ENCODE peak calls at places on chromosomes 7 and 10, in six cellular contexts. One of them, this sample, is unnamed.

GRCh38 chr7:2978403-2978802 is 65.3 kb downstream of the CARD11 start:
- DNase-seq in adrenal gland: peak
- DNase-seq in NCI-H187: no peak
- DNase-seq in activated naive CD4-positive, alpha-beta T cell treated with Interleukin-2 at 50 U/mL for 16 hours: peak
- DNase-seq in stimulated activated CD4-positive, alpha-beta T cell treated with anti-CD3 and anti-CD28 coated beads, Interleukin-12 subunit alpha, Interleukin-12 subunit beta, amount 100 ng/mL, for 4 hours: peak
- DNase-seq in LoVo: no peak
- DNase-seq in this sample: peak

GRCh38 chr10:29119374-29119773 is 169.5 kb upstream of the LYZL1 start:
- DNase-seq in adrenal gland: peak
- DNase-seq in NCI-H187: no peak
- DNase-seq in activated naive CD4-positive, alpha-beta T cell treated with Interleukin-2 at 50 U/mL for 16 hours: no peak
- DNase-seq in stimulated activated CD4-positive, alpha-beta T cell treated with anti-CD3 and anti-CD28 coated beads, Interleukin-12 subunit alpha, Interleukin-12 subunit beta, amount 100 ng/mL, for 4 hours: no peak
- DNase-seq in LoVo: peak
- DNase-seq in this sample: no peak

GRCh38 chr7:4612939-4613841 is 68.9 kb upstream of the FOXK1 start:
- DNase-seq in adrenal gland: peak
- DNase-seq in NCI-H187: no peak
- DNase-seq in activated naive CD4-positive, alpha-beta T cell treated with Interleukin-2 at 50 U/mL for 16 hours: no peak
- DNase-seq in stimulated activated CD4-positive, alpha-beta T cell treated with anti-CD3 and anti-CD28 coated beads, Interleukin-12 subunit alpha, Interleukin-12 subunit beta, amount 100 ng/mL, for 4 hours: no peak
- DNase-seq in LoVo: no peak
- DNase-seq in this sample: no peak

GRCh38 chr7:13016633-13017324 is 329.3 kb downstream of the ARL4A start:
- DNase-seq in adrenal gland: no peak
- DNase-seq in NCI-H187: no peak
- DNase-seq in activated naive CD4-positive, alpha-beta T cell treated with Interleukin-2 at 50 U/mL for 16 hours: no peak
- DNase-seq in stimulated activated CD4-positive, alpha-beta T cell treated with anti-CD3 and anti-CD28 coated beads, Interleukin-12 subunit alpha, Interleukin-12 subunit beta, amount 100 ng/mL, for 4 hours: no peak
- DNase-seq in LoVo: peak
- DNase-seq in this sample: no peak

GRCh38 chr10:129365767-129366400 is 101.2 kb upstream of the MGMT start:
- DNase-seq in adrenal gland: no peak
- DNase-seq in NCI-H187: no peak
- DNase-seq in activated naive CD4-positive, alpha-beta T cell treated with Interleukin-2 at 50 U/mL for 16 hours: no peak
- DNase-seq in stimulated activated CD4-positive, alpha-beta T cell treated with anti-CD3 and anti-CD28 coated beads, Interleukin-12 subunit alpha, Interleukin-12 subunit beta, amount 100 ng/mL, for 4 hours: no peak
- DNase-seq in LoVo: no peak
- DNase-seq in this sample: no peak

GRCh38 chr10:96991313-96991841 is 159.3 kb downstream of the LCOR start:
- DNase-seq in adrenal gland: no peak
- DNase-seq in NCI-H187: no peak
- DNase-seq in activated naive CD4-positive, alpha-beta T cell treated with Interleukin-2 at 50 U/mL for 16 hours: no peak
- DNase-seq in stimulated activated CD4-positive, alpha-beta T cell treated with anti-CD3 and anti-CD28 coated beads, Interleukin-12 subunit alpha, Interleukin-12 subunit beta, amount 100 ng/mL, for 4 hours: no peak
- DNase-seq in LoVo: no peak
- DNase-seq in this sample: no peak

GRCh38 chr10:85280014-85280413 is 951.6 kb downstream of the CCSER2 start:
- DNase-seq in adrenal gland: no peak
- DNase-seq in NCI-H187: no peak
- DNase-seq in activated naive CD4-positive, alpha-beta T cell treated with Interleukin-2 at 50 U/mL for 16 hours: no peak
- DNase-seq in stimulated activated CD4-positive, alpha-beta T cell treated with anti-CD3 and anti-CD28 coated beads, Interleukin-12 subunit alpha, Interleukin-12 subunit beta, amount 100 ng/mL, for 4 hours: no peak
- DNase-seq in LoVo: peak
- DNase-seq in this sample: no peak

GRCh38 chr7:53596230-53596629 is 560.8 kb downstream of the POM121L12 start:
- DNase-seq in adrenal gland: peak
- DNase-seq in NCI-H187: no peak
- DNase-seq in activated naive CD4-positive, alpha-beta T cell treated with Interleukin-2 at 50 U/mL for 16 hours: no peak
- DNase-seq in stimulated activated CD4-positive, alpha-beta T cell treated with anti-CD3 and anti-CD28 coated beads, Interleukin-12 subunit alpha, Interleukin-12 subunit beta, amount 100 ng/mL, for 4 hours: no peak
- DNase-seq in LoVo: no peak
- DNase-seq in this sample: no peak

GRCh38 chr7:95798401-95798930 is 26.1 kb downstream of the DYNC1I1 start:
- DNase-seq in adrenal gland: no peak
- DNase-seq in NCI-H187: peak
- DNase-seq in activated naive CD4-positive, alpha-beta T cell treated with Interleukin-2 at 50 U/mL for 16 hours: no peak
- DNase-seq in stimulated activated CD4-positive, alpha-beta T cell treated with anti-CD3 and anti-CD28 coated beads, Interleukin-12 subunit alpha, Interleukin-12 subunit beta, amount 100 ng/mL, for 4 hours: no peak
- DNase-seq in LoVo: no peak
- DNase-seq in this sample: no peak

GRCh38 chr7:19016140-19016539 is 101.3 kb downstream of the TWIST1 start:
- DNase-seq in adrenal gland: no peak
- DNase-seq in NCI-H187: no peak
- DNase-seq in activated naive CD4-positive, alpha-beta T cell treated with Interleukin-2 at 50 U/mL for 16 hours: no peak
- DNase-seq in stimulated activated CD4-positive, alpha-beta T cell treated with anti-CD3 and anti-CD28 coated beads, Interleukin-12 subunit alpha, Interleukin-12 subunit beta, amount 100 ng/mL, for 4 hours: no peak
- DNase-seq in LoVo: no peak
- DNase-seq in this sample: no peak

GRCh38 chr7:65980478-65981250 is 1.3 kb downstream of the GUSB start:
- DNase-seq in adrenal gland: peak
- DNase-seq in NCI-H187: no peak
- DNase-seq in activated naive CD4-positive, alpha-beta T cell treated with Interleukin-2 at 50 U/mL for 16 hours: peak
- DNase-seq in stimulated activated CD4-positive, alpha-beta T cell treated with anti-CD3 and anti-CD28 coated beads, Interleukin-12 subunit alpha, Interleukin-12 subunit beta, amount 100 ng/mL, for 4 hours: peak
- DNase-seq in LoVo: no peak
- DNase-seq in this sample: peak

GRCh38 chr7:105353752-105354328 is 34.9 kb downstream of the SRPK2 start:
- DNase-seq in adrenal gland: peak
- DNase-seq in NCI-H187: no peak
- DNase-seq in activated naive CD4-positive, alpha-beta T cell treated with Interleukin-2 at 50 U/mL for 16 hours: no peak
- DNase-seq in stimulated activated CD4-positive, alpha-beta T cell treated with anti-CD3 and anti-CD28 coated beads, Interleukin-12 subunit alpha, Interleukin-12 subunit beta, amount 100 ng/mL, for 4 hours: no peak
- DNase-seq in LoVo: no peak
- DNase-seq in this sample: no peak

GRCh38 chr7:155574556-155574955 is 28.2 kb upstream of the CNPY1 start:
- DNase-seq in adrenal gland: no peak
- DNase-seq in NCI-H187: no peak
- DNase-seq in activated naive CD4-positive, alpha-beta T cell treated with Interleukin-2 at 50 U/mL for 16 hours: no peak
- DNase-seq in stimulated activated CD4-positive, alpha-beta T cell treated with anti-CD3 and anti-CD28 coated beads, Interleukin-12 subunit alpha, Interleukin-12 subunit beta, amount 100 ng/mL, for 4 hours: no peak
- DNase-seq in LoVo: no peak
- DNase-seq in this sample: no peak

GRCh38 chr10:52187521-52188258 is 126.4 kb upstream of the DKK1 start:
- DNase-seq in adrenal gland: no peak
- DNase-seq in NCI-H187: no peak
- DNase-seq in activated naive CD4-positive, alpha-beta T cell treated with Interleukin-2 at 50 U/mL for 16 hours: no peak
- DNase-seq in stimulated activated CD4-positive, alpha-beta T cell treated with anti-CD3 and anti-CD28 coated beads, Interleukin-12 subunit alpha, Interleukin-12 subunit beta, amount 100 ng/mL, for 4 hours: no peak
- DNase-seq in LoVo: no peak
- DNase-seq in this sample: no peak

GRCh38 chr10:130227883-130228282 is 91.7 kb downstream of the GLRX3 start:
- DNase-seq in adrenal gland: peak
- DNase-seq in NCI-H187: no peak
- DNase-seq in activated naive CD4-positive, alpha-beta T cell treated with Interleukin-2 at 50 U/mL for 16 hours: no peak
- DNase-seq in stimulated activated CD4-positive, alpha-beta T cell treated with anti-CD3 and anti-CD28 coated beads, Interleukin-12 subunit alpha, Interleukin-12 subunit beta, amount 100 ng/mL, for 4 hours: no peak
- DNase-seq in LoVo: no peak
- DNase-seq in this sample: no peak

GRCh38 chr7:121006731-121007315 is 18.3 kb downstream of the CPED1 start:
- DNase-seq in adrenal gland: no peak
- DNase-seq in NCI-H187: no peak
- DNase-seq in activated naive CD4-positive, alpha-beta T cell treated with Interleukin-2 at 50 U/mL for 16 hours: no peak
- DNase-seq in stimulated activated CD4-positive, alpha-beta T cell treated with anti-CD3 and anti-CD28 coated beads, Interleukin-12 subunit alpha, Interleukin-12 subunit beta, amount 100 ng/mL, for 4 hours: no peak
- DNase-seq in LoVo: no peak
- DNase-seq in this sample: no peak

GRCh38 chr10:114220281-114220680 is 18.8 kb upstream of the VWA2 start:
- DNase-seq in adrenal gland: no peak
- DNase-seq in NCI-H187: no peak
- DNase-seq in activated naive CD4-positive, alpha-beta T cell treated with Interleukin-2 at 50 U/mL for 16 hours: no peak
- DNase-seq in stimulated activated CD4-positive, alpha-beta T cell treated with anti-CD3 and anti-CD28 coated beads, Interleukin-12 subunit alpha, Interleukin-12 subunit beta, amount 100 ng/mL, for 4 hours: no peak
- DNase-seq in LoVo: no peak
- DNase-seq in this sample: no peak

GRCh38 chr7:105650382-105650729 is 69.1 kb upstream of the EFCAB10 start:
- DNase-seq in adrenal gland: no peak
- DNase-seq in NCI-H187: no peak
- DNase-seq in activated naive CD4-positive, alpha-beta T cell treated with Interleukin-2 at 50 U/mL for 16 hours: no peak
- DNase-seq in stimulated activated CD4-positive, alpha-beta T cell treated with anti-CD3 and anti-CD28 coated beads, Interleukin-12 subunit alpha, Interleukin-12 subunit beta, amount 100 ng/mL, for 4 hours: no peak
- DNase-seq in LoVo: peak
- DNase-seq in this sample: no peak

GRCh38 chr10:58412502-58412961 is 27.3 kb downstream of the TFAM start:
- DNase-seq in adrenal gland: no peak
- DNase-seq in NCI-H187: no peak
- DNase-seq in activated naive CD4-positive, alpha-beta T cell treated with Interleukin-2 at 50 U/mL for 16 hours: no peak
- DNase-seq in stimulated activated CD4-positive, alpha-beta T cell treated with anti-CD3 and anti-CD28 coated beads, Interleukin-12 subunit alpha, Interleukin-12 subunit beta, amount 100 ng/mL, for 4 hours: no peak
- DNase-seq in LoVo: no peak
- DNase-seq in this sample: no peak

GRCh38 chr7:26397326-26397725 is 105.7 kb downstream of the SNX10 start:
- DNase-seq in adrenal gland: peak
- DNase-seq in NCI-H187: no peak
- DNase-seq in activated naive CD4-positive, alpha-beta T cell treated with Interleukin-2 at 50 U/mL for 16 hours: no peak
- DNase-seq in stimulated activated CD4-positive, alpha-beta T cell treated with anti-CD3 and anti-CD28 coated beads, Interleukin-12 subunit alpha, Interleukin-12 subunit beta, amount 100 ng/mL, for 4 hours: no peak
- DNase-seq in LoVo: no peak
- DNase-seq in this sample: no peak

GRCh38 chr7:12490105-12490688 is 80.3 kb upstream of the SCIN start:
- DNase-seq in adrenal gland: no peak
- DNase-seq in NCI-H187: no peak
- DNase-seq in activated naive CD4-positive, alpha-beta T cell treated with Interleukin-2 at 50 U/mL for 16 hours: no peak
- DNase-seq in stimulated activated CD4-positive, alpha-beta T cell treated with anti-CD3 and anti-CD28 coated beads, Interleukin-12 subunit alpha, Interleukin-12 subunit beta, amount 100 ng/mL, for 4 hours: no peak
- DNase-seq in LoVo: peak
- DNase-seq in this sample: no peak

GRCh38 chr10:71963756-71964668 is at the start of gene CHST3:
- DNase-seq in adrenal gland: peak
- DNase-seq in NCI-H187: no peak
- DNase-seq in activated naive CD4-positive, alpha-beta T cell treated with Interleukin-2 at 50 U/mL for 16 hours: no peak
- DNase-seq in stimulated activated CD4-positive, alpha-beta T cell treated with anti-CD3 and anti-CD28 coated beads, Interleukin-12 subunit alpha, Interleukin-12 subunit beta, amount 100 ng/mL, for 4 hours: peak
- DNase-seq in LoVo: peak
- DNase-seq in this sample: no peak

GRCh38 chr10:127039435-127039834 is 134.2 kb downstream of the DOCK1 start:
- DNase-seq in adrenal gland: no peak
- DNase-seq in NCI-H187: no peak
- DNase-seq in activated naive CD4-positive, alpha-beta T cell treated with Interleukin-2 at 50 U/mL for 16 hours: no peak
- DNase-seq in stimulated activated CD4-positive, alpha-beta T cell treated with anti-CD3 and anti-CD28 coated beads, Interleukin-12 subunit alpha, Interleukin-12 subunit beta, amount 100 ng/mL, for 4 hours: no peak
- DNase-seq in LoVo: no peak
- DNase-seq in this sample: no peak

GRCh38 chr10:70890917-70891431 is 2.6 kb upstream of the PCBD1 start:
- DNase-seq in adrenal gland: peak
- DNase-seq in NCI-H187: no peak
- DNase-seq in activated naive CD4-positive, alpha-beta T cell treated with Interleukin-2 at 50 U/mL for 16 hours: no peak
- DNase-seq in stimulated activated CD4-positive, alpha-beta T cell treated with anti-CD3 and anti-CD28 coated beads, Interleukin-12 subunit alpha, Interleukin-12 subunit beta, amount 100 ng/mL, for 4 hours: no peak
- DNase-seq in LoVo: no peak
- DNase-seq in this sample: no peak

GRCh38 chr7:867001-867405 is 9.4 kb upstream of the GET4 start:
- DNase-seq in adrenal gland: no peak
- DNase-seq in NCI-H187: no peak
- DNase-seq in activated naive CD4-positive, alpha-beta T cell treated with Interleukin-2 at 50 U/mL for 16 hours: no peak
- DNase-seq in stimulated activated CD4-positive, alpha-beta T cell treated with anti-CD3 and anti-CD28 coated beads, Interleukin-12 subunit alpha, Interleukin-12 subunit beta, amount 100 ng/mL, for 4 hours: no peak
- DNase-seq in LoVo: no peak
- DNase-seq in this sample: no peak

GRCh38 chr7:120718361-120718760 is 139.6 kb downstream of the TSPAN12 start:
- DNase-seq in adrenal gland: no peak
- DNase-seq in NCI-H187: no peak
- DNase-seq in activated naive CD4-positive, alpha-beta T cell treated with Interleukin-2 at 50 U/mL for 16 hours: no peak
- DNase-seq in stimulated activated CD4-positive, alpha-beta T cell treated with anti-CD3 and anti-CD28 coated beads, Interleukin-12 subunit alpha, Interleukin-12 subunit beta, amount 100 ng/mL, for 4 hours: no peak
- DNase-seq in LoVo: no peak
- DNase-seq in this sample: no peak

GRCh38 chr7:94258418-94258817 is 136.3 kb upstream of the COL1A2 start:
- DNase-seq in adrenal gland: no peak
- DNase-seq in NCI-H187: no peak
- DNase-seq in activated naive CD4-positive, alpha-beta T cell treated with Interleukin-2 at 50 U/mL for 16 hours: no peak
- DNase-seq in stimulated activated CD4-positive, alpha-beta T cell treated with anti-CD3 and anti-CD28 coated beads, Interleukin-12 subunit alpha, Interleukin-12 subunit beta, amount 100 ng/mL, for 4 hours: no peak
- DNase-seq in LoVo: no peak
- DNase-seq in this sample: no peak

GRCh38 chr7:143331179-143331825 is 15.4 kb downstream of the CLCN1 start:
- DNase-seq in adrenal gland: no peak
- DNase-seq in NCI-H187: no peak
- DNase-seq in activated naive CD4-positive, alpha-beta T cell treated with Interleukin-2 at 50 U/mL for 16 hours: no peak
- DNase-seq in stimulated activated CD4-positive, alpha-beta T cell treated with anti-CD3 and anti-CD28 coated beads, Interleukin-12 subunit alpha, Interleukin-12 subunit beta, amount 100 ng/mL, for 4 hours: no peak
- DNase-seq in LoVo: peak
- DNase-seq in this sample: no peak

GRCh38 chr7:76397409-76398183 is 11.9 kb downstream of the SSC4D start:
- DNase-seq in adrenal gland: peak
- DNase-seq in NCI-H187: peak
- DNase-seq in activated naive CD4-positive, alpha-beta T cell treated with Interleukin-2 at 50 U/mL for 16 hours: peak
- DNase-seq in stimulated activated CD4-positive, alpha-beta T cell treated with anti-CD3 and anti-CD28 coated beads, Interleukin-12 subunit alpha, Interleukin-12 subunit beta, amount 100 ng/mL, for 4 hours: peak
- DNase-seq in LoVo: peak
- DNase-seq in this sample: peak

GRCh38 chr7:106569500-106569929 is 91.4 kb downstream of the CCDC71L start:
- DNase-seq in adrenal gland: no peak
- DNase-seq in NCI-H187: no peak
- DNase-seq in activated naive CD4-positive, alpha-beta T cell treated with Interleukin-2 at 50 U/mL for 16 hours: no peak
- DNase-seq in stimulated activated CD4-positive, alpha-beta T cell treated with anti-CD3 and anti-CD28 coated beads, Interleukin-12 subunit alpha, Interleukin-12 subunit beta, amount 100 ng/mL, for 4 hours: no peak
- DNase-seq in LoVo: no peak
- DNase-seq in this sample: no peak

GRCh38 chr7:155459867-155460461 is 2.0 kb downstream of the EN2 start:
- DNase-seq in adrenal gland: no peak
- DNase-seq in NCI-H187: no peak
- DNase-seq in activated naive CD4-positive, alpha-beta T cell treated with Interleukin-2 at 50 U/mL for 16 hours: no peak
- DNase-seq in stimulated activated CD4-positive, alpha-beta T cell treated with anti-CD3 and anti-CD28 coated beads, Interleukin-12 subunit alpha, Interleukin-12 subunit beta, amount 100 ng/mL, for 4 hours: no peak
- DNase-seq in LoVo: no peak
- DNase-seq in this sample: no peak

GRCh38 chr10:88990528-88991160 is at the start of gene FAS:
- DNase-seq in adrenal gland: peak
- DNase-seq in NCI-H187: no peak
- DNase-seq in activated naive CD4-positive, alpha-beta T cell treated with Interleukin-2 at 50 U/mL for 16 hours: peak
- DNase-seq in stimulated activated CD4-positive, alpha-beta T cell treated with anti-CD3 and anti-CD28 coated beads, Interleukin-12 subunit alpha, Interleukin-12 subunit beta, amount 100 ng/mL, for 4 hours: peak
- DNase-seq in LoVo: peak
- DNase-seq in this sample: peak

This sample was measured in activated T-cell treated with anti-CD3 and anti-CD28 coated beads for 24 hours.